ENCODE peak calls at places on chromosome 3, in nine cellular contexts. A, S, E, Z, T, M, U, B and R are unnamed samples.

GRCh38 chr3:141998674-141999290 is 122.3 kb downstream of the ATP1B3 start:
- DNase-seq in B (no peak), T (no peak), A (no peak), Z (no peak), S (no peak), U (no peak), M (no peak), E (no peak), R (no peak)

GRCh38 chr3:129409541-129409940 is 18.9 kb downstream of the EFCAB12 start:
- DNase-seq in U (no peak), B (no peak), S (no peak), E (no peak), M (no peak), A (no peak), Z (no peak), T (no peak), R (no peak)

GRCh38 chr3:188734395-188734794 is 437.4 kb upstream of the TPRG1 start:
- DNase-seq in A (no peak), B (no peak), U (no peak), Z (no peak), E (no peak), S (no peak), T (no peak), M (peak), R (no peak)

GRCh38 chr3:11306815-11307589 is 34.8 kb downstream of the ATG7 start:
- DNase-seq in A (no peak), E (no peak), B (no peak), T (peak), M (no peak), S (peak), Z (no peak), U (no peak), R (peak)

GRCh38 chr3:170560717-170561382 is 25.0 kb downstream of the SLC7A14 start:
- DNase-seq in B (no peak), A (no peak), U (no peak), S (no peak), E (no peak), M (no peak), Z (no peak), T (no peak), R (no peak)

GRCh38 chr3:36992806-36993325 is at the start of gene EPM2AIP1:
- DNase-seq in T (no peak), B (peak), S (peak), E (no peak), A (peak), Z (peak), M (no peak), U (peak), R (no peak)

GRCh38 chr3:131053021-131053420 is 26.3 kb downstream of the NEK11 start:
- DNase-seq in M (no peak), U (no peak), S (no peak), Z (no peak), T (no peak), B (no peak), A (no peak), E (no peak), R (no peak)

GRCh38 chr3:53628546-53629395 is 134.4 kb downstream of the CACNA1D start:
- DNase-seq in S (no peak), E (no peak), U (no peak), B (no peak), A (no peak), M (no peak), Z (no peak), T (no peak), R (no peak)

GRCh38 chr3:128619146-128619890 is 31.3 kb downstream of the RPN1 start:
- DNase-seq in A (no peak), E (no peak), U (no peak), B (no peak), Z (no peak), S (no peak), T (no peak), M (no peak), R (no peak)

GRCh38 chr3:112120485-112120836 is 12.6 kb downstream of the GCSAM start:
- DNase-seq in E (no peak), B (no peak), S (no peak), U (no peak), A (no peak), Z (no peak), T (no peak), M (no peak), R (no peak)

GRCh38 chr3:150414989-150415388 is 6.9 kb downstream of the TSC22D2 start:
- DNase-seq in M (no peak), T (no peak), A (no peak), E (no peak), U (no peak), B (no peak), Z (no peak), S (no peak), R (no peak)

GRCh38 chr3:189282189-189282588 is 110.4 kb downstream of the TPRG1 start:
- DNase-seq in T (no peak), Z (no peak), S (no peak), A (no peak), E (no peak), U (no peak), B (no peak), M (no peak), R (no peak)

GRCh38 chr3:44476181-44476599 is 1.3 kb downstream of the ZNF445 start:
- DNase-seq in M (no peak), B (no peak), A (no peak), E (no peak), T (no peak), S (no peak), U (no peak), Z (no peak), R (no peak)

GRCh38 chr3:192079098-192079497 is 618.1 kb downstream of the PYDC2 start:
- DNase-seq in A (no peak), S (no peak), B (no peak), M (no peak), T (no peak), U (no peak), E (no peak), Z (no peak), R (no peak)

GRCh38 chr3:148625145-148625736 is 72.5 kb upstream of the AGTR1 start:
- DNase-seq in Z (no peak), E (no peak), A (no peak), M (no peak), U (no peak), T (no peak), B (no peak), S (no peak), R (no peak)

GRCh38 chr3:49131576-49131975 is 1.3 kb downstream of the LAMB2 start:
- DNase-seq in E (no peak), M (no peak), T (no peak), U (no peak), B (no peak), S (no peak), Z (no peak), A (no peak), R (no peak)

GRCh38 chr3:43411429-43411828 is 125.1 kb downstream of the SNRK start:
- DNase-seq in S (no peak), A (no peak), Z (no peak), E (no peak), T (no peak), B (no peak), U (no peak), M (no peak), R (no peak)

GRCh38 chr3:139430467-139430866 is 41.0 kb upstream of the COPB2 start:
- DNase-seq in B (no peak), S (no peak), A (peak), Z (no peak), E (no peak), T (no peak), U (no peak), M (no peak), R (no peak)

GRCh38 chr3:126620743-126621142 is 34.2 kb downstream of the TXNRD3 start:
- DNase-seq in T (no peak), M (no peak), A (no peak), E (no peak), Z (no peak), S (no peak), B (no peak), U (no peak), R (no peak)

GRCh38 chr3:176514297-176514696 is 683.0 kb downstream of the TBL1XR1 start:
- DNase-seq in E (no peak), B (peak), U (no peak), M (peak), A (peak), T (no peak), S (no peak), Z (no peak), R (no peak)
- TF ChIP-seq CTCF in E (peak), B (peak), U (peak), M (peak), A (peak), T (no peak), S (peak), Z (no peak), R (no peak)

GRCh38 chr3:31920310-31920709 is 60.8 kb downstream of the OSBPL10 start:
- DNase-seq in A (no peak), Z (no peak), E (no peak), B (no peak), S (no peak), U (no peak), T (no peak), M (no peak), R (no peak)
- TF ChIP-seq CTCF in A (no peak), Z (no peak), E (no peak), B (no peak), S (no peak), U (no peak), T (no peak), M (no peak), R (no peak)

DNA sequence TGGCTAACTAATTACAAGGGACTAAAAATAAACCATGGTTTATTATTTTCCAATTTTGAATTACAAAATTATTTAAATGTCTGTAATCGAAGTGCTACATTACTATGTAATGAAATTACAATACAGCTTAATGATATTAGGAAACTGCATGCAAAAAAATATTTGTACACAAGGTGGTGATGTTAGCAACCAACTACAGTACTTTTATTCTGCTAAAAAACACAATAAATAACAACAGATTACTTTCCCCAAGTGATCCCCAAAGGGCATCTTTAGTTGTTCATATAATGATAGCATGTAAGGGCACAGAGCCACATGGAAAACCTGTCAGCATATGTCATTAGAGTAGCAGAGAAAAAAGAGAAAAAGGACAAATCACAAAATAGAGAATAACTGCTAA is 147.5 kb upstream of the SOX2 start:
- DNase-seq in S (no peak), E (no peak), U (no peak), T (no peak), M (no peak), A (no peak), B (no peak), Z (no peak), R (no peak)
- TF ChIP-seq CTCF in S (peak), E (no peak), U (no peak), T (no peak), M (no peak), A (peak), B (no peak), Z (no peak), R (no peak)

GRCh38 chr3:176375519-176375918 is 821.8 kb downstream of the TBL1XR1 start:
- DNase-seq in E (no peak), Z (no peak), T (no peak), M (no peak), U (no peak), A (no peak), B (no peak), S (no peak), R (no peak)

GRCh38 chr3:176376531-176376930 is 820.8 kb downstream of the TBL1XR1 start:
- DNase-seq in A (no peak), M (no peak), S (no peak), Z (no peak), U (no peak), T (no peak), E (no peak), B (no peak), R (no peak)
- TF ChIP-seq CTCF in A (no peak), M (no peak), S (no peak), Z (no peak), U (no peak), T (no peak), E (no peak), B (no peak), R (no peak)

GRCh38 chr3:134600685-134601502 is 49.9 kb downstream of the KY start:
- DNase-seq in A (peak), M (peak), E (peak), S (peak), U (no peak), T (peak), B (peak), Z (no peak), R (peak)

GRCh38 chr3:134603480-134603879 is 47.3 kb downstream of the KY start:
- DNase-seq in Z (no peak), A (peak), S (no peak), B (no peak), U (no peak), T (no peak), M (no peak), E (no peak), R (no peak)

GRCh38 chr3:134602440-134602814 is 48.4 kb downstream of the KY start:
- DNase-seq in E (no peak), T (no peak), B (no peak), Z (no peak), S (no peak), M (no peak), U (no peak), A (no peak), R (no peak)

GRCh38 chr3:134600166-134600670 is 50.6 kb downstream of the KY start:
- DNase-seq in A (no peak), M (no peak), T (no peak), B (no peak), E (no peak), U (no peak), S (no peak), Z (no peak), R (no peak)

DNA sequence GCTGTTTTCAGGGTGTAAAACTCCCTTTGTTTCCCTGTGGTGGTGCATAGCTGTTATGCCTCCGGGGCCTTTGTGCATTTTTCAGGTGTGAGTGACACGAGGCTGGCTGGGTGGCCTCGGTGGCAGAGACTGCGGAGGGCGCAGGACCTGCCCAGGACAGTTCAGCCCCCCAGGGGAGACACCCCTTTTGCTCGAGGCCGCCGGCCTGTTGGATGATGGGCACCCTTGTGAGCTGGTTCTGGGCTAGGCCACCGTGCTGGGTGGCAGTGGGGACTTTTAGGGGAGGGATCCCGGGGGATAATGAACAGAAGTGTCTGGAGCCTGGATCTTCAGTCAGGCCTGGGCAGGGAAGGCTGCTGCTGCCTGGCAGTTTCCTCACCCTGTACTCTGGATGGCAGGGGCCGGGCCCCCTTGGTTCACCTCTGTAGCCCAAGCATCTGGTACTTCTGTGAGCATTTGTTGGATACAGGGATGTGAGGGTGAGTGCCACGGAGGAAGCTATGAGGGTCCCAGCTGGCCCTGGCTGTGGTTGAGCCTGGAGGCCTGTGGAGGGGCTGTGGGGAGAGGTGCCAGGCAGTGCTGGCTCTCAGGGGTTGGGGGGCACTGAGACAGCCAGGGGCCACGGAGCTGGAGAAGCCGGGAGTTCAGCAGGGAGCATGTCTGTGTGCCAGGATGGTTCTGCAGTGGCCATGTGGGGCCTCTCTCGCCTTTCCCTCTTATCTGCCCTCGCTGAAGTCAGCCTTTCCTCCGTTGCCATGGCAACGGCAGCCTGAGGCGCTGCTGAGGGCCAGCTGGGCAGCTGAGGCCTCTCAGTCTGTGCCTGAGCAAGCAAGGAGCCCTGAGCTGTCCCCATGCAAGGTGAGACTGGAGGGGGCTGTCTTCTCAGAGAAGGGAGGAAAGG is 49.0 kb downstream of the KY start:
- DNase-seq in B (no peak), Z (no peak), A (peak), U (no peak), E (no peak), S (peak), T (no peak), M (no peak), R (no peak)
- TF ChIP-seq CTCF in B (no peak), Z (no peak), A (no peak), U (no peak), E (no peak), S (peak), T (no peak), M (no peak), R (no peak)